ENCODE peak calls at places on chromosome 13, in ten cellular contexts. F, Z, N, P, A, J, W, L, M and Y are unnamed samples.

GRCh38 chr13:44197791-44198770 is 175.5 kb upstream of the SERP2 start:
- DNase-seq in F (no peak), P (no peak), W (peak), J (no peak), M (peak), L (peak), Z (peak), N (no peak), A (no peak), Y (no peak)

GRCh38 chr13:59666504-59666903 is 497.2 kb downstream of the DIAPH3 start:
- DNase-seq in N (no peak), M (no peak), L (no peak), F (no peak), W (no peak), P (no peak), Z (no peak), J (no peak), A (no peak), Y (no peak)

GRCh38 chr13:27793377-27794074 is 1.2 kb downstream of the GSX1 start:
- DNase-seq in N (peak), Z (no peak), P (no peak), F (no peak), W (no peak), M (no peak), A (no peak), L (no peak), J (no peak), Y (no peak)

GRCh38 chr13:20190481-20191310 is 2.0 kb downstream of the GJB2 start:
- DNase-seq in P (no peak), Z (no peak), L (peak), A (no peak), W (no peak), F (no peak), M (no peak), J (no peak), N (no peak), Y (no peak)

GRCh38 chr13:51125495-51126226 is 14.6 kb upstream of the C13orf42 start:
- DNase-seq in J (no peak), L (peak), Z (peak), A (peak), P (peak), W (peak), N (peak), F (peak), M (peak), Y (peak)

GRCh38 chr13:109412232-109412935 is 374.0 kb downstream of the IRS2 start:
- DNase-seq in M (no peak), P (no peak), Z (no peak), F (peak), N (peak), J (peak), A (no peak), L (no peak), W (no peak), Y (peak)

GRCh38 chr13:63693696-63694095 is 2278.0 kb upstream of the PCDH20 start:
- DNase-seq in M (no peak), A (no peak), L (no peak), N (no peak), P (no peak), Z (no peak), J (no peak), F (no peak), W (no peak), Y (no peak)

GRCh38 chr13:61727714-61728275 is 312.1 kb upstream of the PCDH20 start:
- DNase-seq in A (no peak), F (no peak), P (no peak), Z (no peak), L (no peak), W (no peak), M (no peak), N (no peak), J (no peak), Y (no peak)

GRCh38 chr13:30339721-30340366 is 32.5 kb upstream of the KATNAL1 start:
- DNase-seq in W (no peak), A (no peak), L (no peak), F (no peak), P (no peak), J (no peak), Z (no peak), N (no peak), M (no peak), Y (no peak)

GRCh38 chr13:44818428-44818827 is 170.8 kb downstream of the NUFIP1 start:
- DNase-seq in L (no peak), J (no peak), N (peak), A (no peak), M (no peak), Z (no peak), F (peak), W (no peak), P (no peak), Y (no peak)

GRCh38 chr13:25203256-25203794 is 31.2 kb upstream of the AMER2 start:
- DNase-seq in Z (no peak), M (no peak), A (no peak), L (no peak), F (no peak), J (no peak), W (no peak), P (no peak), N (peak), Y (no peak)

GRCh38 chr13:112907916-112908315 is 61.1 kb upstream of the MCF2L start:
- DNase-seq in W (no peak), M (no peak), N (no peak), P (no peak), L (no peak), A (no peak), F (no peak), Z (no peak), J (no peak), Y (no peak)

GRCh38 chr13:108917581-108917980 is 288.2 kb downstream of the MYO16 start:
- DNase-seq in N (no peak), P (no peak), F (no peak), J (no peak), M (no peak), W (no peak), Z (no peak), A (no peak), L (peak), Y (no peak)

GRCh38 chr13:22594041-22594440 is 586.7 kb upstream of the SGCG start:
- DNase-seq in F (no peak), M (no peak), L (no peak), J (no peak), W (no peak), N (no peak), P (no peak), A (no peak), Z (no peak), Y (no peak)

GRCh38 chr13:30241537-30241936 is 65.8 kb downstream of the KATNAL1 start:
- DNase-seq in L (no peak), P (no peak), W (no peak), F (no peak), A (no peak), Z (no peak), J (no peak), N (no peak), M (no peak), Y (no peak)

GRCh38 chr13:79735228-79735627 is 254.3 kb downstream of the NDFIP2 start:
- DNase-seq in A (no peak), L (no peak), W (no peak), M (no peak), J (no peak), N (no peak), F (no peak), P (no peak), Z (no peak), Y (no peak)

GRCh38 chr13:84607614-84608013 is 725.3 kb upstream of the SLITRK1 start:
- DNase-seq in F (no peak), N (no peak), Z (no peak), M (no peak), J (no peak), A (no peak), W (no peak), L (peak), P (no peak), Y (no peak)

GRCh38 chr13:51000058-51000457 is 90.5 kb downstream of the RNASEH2B start:
- DNase-seq in J (no peak), Z (no peak), A (no peak), F (no peak), P (no peak), N (no peak), M (no peak), W (no peak), L (no peak), Y (no peak)

GRCh38 chr13:107456431-107456830 is 758.9 kb downstream of the LIG4 start:
- DNase-seq in Z (no peak), L (no peak), W (no peak), F (no peak), A (no peak), J (no peak), N (no peak), P (no peak), M (no peak), Y (no peak)

GRCh38 chr13:35565273-35565672 is 88.8 kb upstream of the MAB21L1 start:
- DNase-seq in A (no peak), Z (no peak), M (no peak), F (no peak), N (no peak), W (no peak), P (no peak), L (no peak), J (no peak), Y (no peak)

GRCh38 chr13:36421447-36421846 is 10.8 kb upstream of the CCNA1 start:
- DNase-seq in F (no peak), M (no peak), Z (no peak), J (no peak), A (no peak), N (no peak), P (no peak), L (no peak), W (no peak), Y (no peak)

GRCh38 chr13:43544011-43544410 is 242.8 kb downstream of the ENOX1 start:
- DNase-seq in P (no peak), L (no peak), W (no peak), Z (no peak), N (no peak), F (no peak), M (no peak), J (no peak), A (no peak), Y (no peak)

GRCh38 chr13:26664942-26665341 is 95.6 kb downstream of the GPR12 start:
- DNase-seq in M (no peak), Z (no peak), P (no peak), J (no peak), N (no peak), L (no peak), F (no peak), W (no peak), A (no peak), Y (no peak)